ENCODE peak calls at places on chromosomes 7 and 10, in ten cellular contexts. F is cardiac muscle cell; G is kidney; C is heart left ventricle; U is iPS DF 6.9; N is pancreas; B is upper lobe of right lung; X is CD8-positive, alpha-beta memory T cell; I is ascending aorta; Z is lung. O is an unnamed sample.
A peak's percentile ranks its signal among the peaks of the same experiment; 100 is the strongest.

GRCh38 chr10:79470096-79470495 is 24.7 kb upstream of the ZCCHC24 start:
- DNase-seq in F (no peak), G (no peak), C (no peak), U (no peak), N (no peak), B (no peak), X (no peak), I (no peak), Z (no peak), O (no peak)

GRCh38 chr7:158325530-158326381 is 261.9 kb downstream of the PTPRN2 start:
- DNase-seq in F (no peak), G (no peak), C (no peak), U (no peak), N (no peak), B (no peak), X (no peak), I (no peak), Z (no peak), O (no peak)

GRCh38 chr7:76278540-76278939 is 23.9 kb upstream of the HSPB1 start:
- DNase-seq in F (no peak), G (no peak), C (no peak), U (no peak), N (no peak), B (no peak), X (no peak), I (no peak), Z (no peak), O (peak; percentile 41)

GRCh38 chr10:94490789-94491039 is 54.9 kb upstream of the HELLS start:
- DNase-seq in F (peak; percentile 7), G (no peak), C (no peak), U (no peak), N (no peak), B (no peak), X (no peak), I (no peak), Z (no peak), O (no peak)

GRCh38 chr7:22653981-22654380 is 73.0 kb upstream of the IL6 start:
- DNase-seq in F (peak; percentile 42), G (no peak), C (no peak), U (no peak), N (no peak), B (no peak), X (no peak), I (no peak), Z (no peak), O (no peak)

GRCh38 chr7:69599879-69600764 is 1.8 kb downstream of the AUTS2 start:
- DNase-seq in F (peak; percentile 36), G (no peak), C (peak; percentile 18), U (no peak), N (peak; percentile 6), B (peak; percentile 59), X (no peak), I (no peak), Z (no peak), O (no peak)

GRCh38 chr7:23811540-23811939 is 101.5 kb downstream of the STK31 start:
- DNase-seq in F (no peak), G (no peak), C (no peak), U (no peak), N (no peak), B (no peak), X (no peak), I (no peak), Z (no peak), O (peak; percentile 15)

GRCh38 chr10:70378122-70378521 is 4.3 kb downstream of the LRRC20 start:
- DNase-seq in F (peak; percentile 69), G (no peak), C (no peak), U (no peak), N (no peak), B (no peak), X (no peak), I (no peak), Z (no peak), O (no peak)

GRCh38 chr7:16431646-16432424 is 10.5 kb upstream of the CRPPA start:
- DNase-seq in F (peak; percentile 30), G (no peak), C (no peak), U (peak; percentile 29), N (no peak), B (no peak), X (peak; percentile 30), I (no peak), Z (no peak), O (peak; percentile 52)

GRCh38 chr7:57432583-57432982 is 17.4 kb upstream of the ZNF716 start:
- DNase-seq in F (no peak), G (no peak), C (no peak), U (no peak), N (no peak), B (no peak), X (no peak), I (no peak), Z (no peak), O (no peak)

DNA sequence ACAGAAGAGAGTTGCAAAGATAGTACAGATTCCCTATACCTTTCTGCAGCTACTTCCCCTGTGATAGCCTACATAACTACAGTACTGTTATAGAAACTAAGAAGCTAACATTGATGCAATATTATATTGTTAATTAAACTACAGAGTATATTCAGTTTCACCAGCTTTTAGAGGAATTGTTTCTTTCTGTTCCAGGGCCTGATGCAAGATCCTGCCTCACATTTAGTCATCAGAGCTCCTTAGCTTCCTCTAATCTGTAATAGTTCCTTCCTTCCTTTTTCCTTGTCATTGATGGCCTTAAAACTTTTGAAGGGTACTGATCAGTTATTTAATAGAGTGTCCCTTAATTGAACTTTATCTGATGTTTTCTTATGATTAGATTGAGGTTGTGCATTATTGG is 56.8 kb downstream of the SDHAF3 start:
- DNase-seq in F (peak; percentile 11), G (no peak), C (no peak), U (no peak), N (no peak), B (no peak), X (no peak), I (no peak), Z (no peak), O (no peak)
- H3K4me3 ChIP-seq in F (no peak overlapping the region), G (no peak overlapping the region), C (no peak overlapping the region), U (no peak overlapping the region), N (no peak overlapping the region), B (no peak overlapping the region), X (no peak overlapping the region), I (no peak overlapping the region), Z (no peak overlapping the region), O (no peak overlapping the region)

GRCh38 chr7:41465571-41465970 is 237.3 kb downstream of the INHBA start:
- DNase-seq in F (no peak), G (no peak), C (no peak), U (no peak), N (no peak), B (no peak), X (no peak), I (no peak), Z (no peak), O (no peak)
- H3K4me1 ChIP-seq in F (no peaks in the 10 kb centered on the region), G (no peaks in the 10 kb centered on the region), C (no peaks in the 10 kb centered on the region), U (no peaks in the 10 kb centered on the region), N (no peaks in the 10 kb centered on the region), B (no peaks in the 10 kb centered on the region), X (no peaks in the 10 kb centered on the region), I (no peaks in the 10 kb centered on the region), Z (peaks cover 2% of the 10 kb centered on the region), O (no peaks in the 10 kb centered on the region)

DNA sequence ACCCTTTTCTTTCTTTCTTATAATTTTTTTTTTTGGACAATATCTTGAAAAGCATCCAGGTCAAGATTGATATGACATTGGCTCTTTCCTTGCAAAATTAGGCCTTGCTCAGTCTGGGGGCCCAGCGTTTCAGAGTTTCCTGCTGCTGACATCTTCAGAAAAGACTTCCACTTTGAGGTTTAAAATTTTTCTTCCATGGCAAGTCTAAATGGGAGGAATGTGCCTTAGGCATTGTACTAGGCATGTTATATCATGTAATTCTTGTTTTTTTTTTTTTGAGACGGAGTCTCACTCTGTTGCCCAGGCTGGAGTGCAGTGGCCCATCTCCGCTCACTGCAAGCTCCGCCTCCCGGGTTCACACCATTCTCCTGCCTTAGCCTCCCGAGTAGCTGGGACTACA is 48.9 kb upstream of the PDZD8 start:
- DNase-seq in F (no peak), G (no peak), C (no peak), U (no peak), N (no peak), B (no peak), X (no peak), I (no peak), Z (no peak), O (no peak)
- H3K4me3 ChIP-seq in F (no peak overlapping the region), G (no peak overlapping the region), C (no peak overlapping the region), U (no peak overlapping the region), N (no peak overlapping the region), B (no peak overlapping the region), X (no peak overlapping the region), I (no peak overlapping the region), Z (no peak overlapping the region), O (no peak overlapping the region)

GRCh38 chr7:131359136-131359776 is 31.6 kb downstream of the MKLN1 start:
- DNase-seq in F (no peak), G (no peak), C (no peak), U (no peak), N (no peak), B (no peak), X (no peak), I (no peak), Z (no peak), O (no peak)
- H3K4me1 ChIP-seq in F (peaks cover 12% of the 10 kb centered on the region), G (peaks cover 12% of the 10 kb centered on the region), C (peaks cover 92% of the 10 kb centered on the region), U (no peaks in the 10 kb centered on the region), N (peaks cover 8% of the 10 kb centered on the region), B (peaks cover 68% of the 10 kb centered on the region), X (peaks cover 45% of the 10 kb centered on the region), I (no peaks in the 10 kb centered on the region), Z (peaks cover 7% of the 10 kb centered on the region), O (peaks cover 6% of the 10 kb centered on the region)

O was measured in HAP-1.